ENCODE peak calls at places on chromosome 2, in six cellular contexts. B, I, T, W, N and L are unnamed samples.

GRCh38 chr2:10172033-10172865 is 49.7 kb downstream of the RRM2 start:
- DNase-seq in I (no peak), B (no peak), W (no peak), T (no peak), N (no peak), L (no peak)

GRCh38 chr2:120429586-120430500 is 83.9 kb downstream of the INHBB start:
- DNase-seq in W (no peak), I (no peak), N (no peak), B (no peak), T (no peak), L (no peak)

GRCh38 chr2:60520917-60521539 is 32.4 kb downstream of the BCL11A start:
- DNase-seq in T (no peak), N (no peak), I (no peak), B (no peak), W (no peak), L (no peak)

GRCh38 chr2:225494100-225494459 is 94.6 kb downstream of the NYAP2 start:
- DNase-seq in I (no peak), W (no peak), T (no peak), N (no peak), B (no peak), L (no peak)

GRCh38 chr2:167733750-167734149 is 513.6 kb downstream of the STK39 start:
- DNase-seq in I (no peak), B (no peak), W (no peak), N (no peak), T (no peak), L (no peak)

GRCh38 chr2:240405654-240406313 is 29.7 kb upstream of the GPC1 start:
- DNase-seq in B (no peak), N (no peak), W (no peak), I (no peak), T (no peak), L (no peak)

GRCh38 chr2:8821276-8822217 is 15.9 kb downstream of the KIDINS220 start:
- DNase-seq in T (no peak), B (peak), I (no peak), W (no peak), N (no peak), L (no peak)

GRCh38 chr2:73292316-73292905 is 937 bp downstream of the EGR4 start:
- DNase-seq in W (no peak), N (no peak), T (no peak), I (no peak), B (no peak), L (no peak)

GRCh38 chr2:142325870-142326269 is 195.1 kb upstream of the LRP1B start:
- DNase-seq in I (no peak), T (no peak), B (no peak), N (no peak), W (no peak), L (no peak)

GRCh38 chr2:133296396-133296795 is 271.9 kb downstream of the NCKAP5 start:
- DNase-seq in I (no peak), W (no peak), B (no peak), T (no peak), N (no peak), L (no peak)

GRCh38 chr2:168517801-168518200 is 61.7 kb downstream of the CERS6 start:
- DNase-seq in I (no peak), W (no peak), T (no peak), B (no peak), N (no peak), L (no peak)

GRCh38 chr2:1572638-1573037 is 159.4 kb downstream of the TPO start:
- DNase-seq in N (no peak), W (no peak), T (no peak), I (no peak), B (no peak), L (no peak)

GRCh38 chr2:231900486-231900942 is 25.7 kb downstream of the NPPC start:
- DNase-seq in T (peak), N (peak), W (peak), B (no peak), I (peak), L (peak)

GRCh38 chr2:79432731-79433146 is 80.1 kb upstream of the CTNNA2 start:
- DNase-seq in T (no peak), W (no peak), I (no peak), B (no peak), N (no peak), L (no peak)

GRCh38 chr2:128793414-128793813 is 474.7 kb upstream of the HS6ST1 start:
- DNase-seq in I (no peak), T (no peak), W (no peak), B (no peak), N (no peak), L (no peak)

GRCh38 chr2:47644351-47644750 is 138.6 kb upstream of the MSH6 start:
- DNase-seq in T (no peak), W (no peak), I (no peak), B (no peak), N (no peak), L (no peak)

GRCh38 chr2:20619624-20620024 is 31.3 kb downstream of the HS1BP3 start:
- DNase-seq in T (no peak), B (no peak), W (no peak), I (no peak), N (no peak), L (no peak)

GRCh38 chr2:8539743-8540551 is 141.9 kb upstream of the ID2 start:
- DNase-seq in B (peak), T (no peak), W (no peak), I (no peak), N (no peak), L (no peak)

GRCh38 chr2:202109737-202110184 is 36.7 kb downstream of the KIAA2012 start:
- DNase-seq in N (no peak), B (no peak), I (no peak), T (no peak), W (no peak), L (no peak)

GRCh38 chr2:240467659-240468299 is 32.3 kb downstream of the GPC1 start:
- DNase-seq in W (no peak), N (no peak), T (no peak), B (no peak), I (no peak), L (no peak)

GRCh38 chr2:183186296-183186695 is 62.1 kb downstream of the NUP35 start:
- DNase-seq in T (no peak), N (no peak), W (no peak), I (no peak), B (no peak), L (no peak)

GRCh38 chr2:105324732-105325131 is 4.8 kb downstream of the TGFBRAP1 start:
- DNase-seq in I (no peak), T (no peak), B (no peak), W (no peak), N (no peak), L (no peak)

GRCh38 chr2:196131384-196131861 is 40.0 kb downstream of the STK17B start:
- DNase-seq in W (peak), B (peak), I (no peak), N (peak), T (peak), L (peak)

GRCh38 chr2:69565431-69565839 is 78.1 kb downstream of the AAK1 start:
- DNase-seq in B (no peak), I (peak), W (peak), N (peak), T (peak), L (peak)

GRCh38 chr2:203330434-203330833 is 2.2 kb downstream of the ABI2 start:
- DNase-seq in B (no peak), N (no peak), T (no peak), I (no peak), W (no peak), L (no peak)